ENCODE peak calls at places on chromosomes 1 and 21, in five cellular contexts. G is HEK293T; I is NCI-H2081; C is stimulated activated CD4-positive, alpha-beta T cell treated with anti-CD3 and anti-CD28 coated beads, Interleukin-15, amount 100 ng/mL, for 24 hours; F is H4. W is an unnamed sample.

GRCh38 chr1:154324669-154325582 is at the start of gene ATP8B2:
- DNase-seq in C (peak; percentile 87), G (peak; percentile 95), F (peak; percentile 77), I (peak; percentile 83), W (peak; percentile 87)

GRCh38 chr1:33713058-33713877 is 150.6 kb upstream of the HMGB4 start:
- DNase-seq in G (no peak), F (no peak), I (no peak), C (no peak), W (no peak)

GRCh38 chr1:19080715-19081114 is 124.2 kb upstream of the IFFO2 start:
- DNase-seq in I (no peak), C (no peak), F (no peak), G (no peak), W (no peak)

GRCh38 chr1:79079770-79080169 is 73.2 kb upstream of the ADGRL4 start:
- DNase-seq in G (peak; percentile 22), I (no peak), C (no peak), F (peak; percentile 79), W (no peak)

GRCh38 chr1:102772831-102773230 is 335.5 kb downstream of the COL11A1 start:
- DNase-seq in I (no peak), G (peak; percentile 34), C (no peak), F (peak; percentile 13), W (no peak)

GRCh38 chr1:160954158-160955104 is at the start of gene ITLN2:
- DNase-seq in G (peak; percentile 71), I (no peak), C (peak; percentile 62), F (peak; percentile 59), W (peak; percentile 74)

GRCh38 chr1:6454856-6455751 is 10.9 kb downstream of the TNFRSF25 start:
- DNase-seq in C (peak; percentile 43), I (no peak), F (no peak), G (no peak), W (no peak)

GRCh38 chr21:44874497-44875331 is 1.2 kb upstream of the PTTG1IP start:
- DNase-seq in G (no peak), C (peak; percentile 50), F (no peak), I (no peak), W (no peak)

GRCh38 chr1:207459008-207459407 is 4.9 kb downstream of the CR2 start:
- DNase-seq in G (no peak), I (no peak), C (no peak), F (no peak), W (no peak)

GRCh38 chr1:117093091-117093534 is 28.4 kb downstream of the TRIM45 start:
- DNase-seq in I (no peak), G (no peak), C (peak; percentile 20), F (peak; percentile 92), W (peak; percentile 83)

GRCh38 chr1:218459450-218459849 is 114.3 kb downstream of the TGFB2 start:
- DNase-seq in C (no peak), G (no peak), F (no peak), I (no peak), W (no peak)

GRCh38 chr1:109132980-109133379 is 19.1 kb downstream of the ELAPOR1 start:
- DNase-seq in I (no peak), F (no peak), C (no peak), G (no peak), W (no peak)

GRCh38 chr1:26584022-26584485 is 54.5 kb downstream of the RPS6KA1 start:
- DNase-seq in I (no peak), F (no peak), C (peak; percentile 70), G (peak; percentile 45), W (peak; percentile 93)

GRCh38 chr1:26848947-26849774 is 13.8 kb upstream of the SFN start:
- DNase-seq in I (no peak), G (no peak), F (peak; percentile 79), C (no peak), W (no peak)

GRCh38 chr1:204896023-204896422 is 25.4 kb downstream of the NFASC start:
- DNase-seq in C (no peak), I (no peak), G (no peak), F (no peak), W (no peak)

GRCh38 chr1:25806418-25806817 is 6.4 kb downstream of the SELENON start:
- DNase-seq in C (no peak), F (no peak), G (no peak), I (no peak), W (no peak)

GRCh38 chr1:116772648-116773045 is 18.4 kb downstream of the CD2 start:
- DNase-seq in G (no peak), I (no peak), F (no peak), C (peak; percentile 42), W (no peak)

GRCh38 chr1:205590777-205591513 is 40.9 kb downstream of the ELK4 start:
- DNase-seq in C (no peak), G (no peak), I (no peak), F (no peak), W (no peak)

GRCh38 chr1:94828251-94828650 is 8.1 kb downstream of the SLC44A3 start:
- DNase-seq in I (no peak), C (no peak), F (no peak), G (no peak), W (no peak)